ENCODE peak calls at places on chromosome 21, in four cellular contexts. K, Z, Q and O are unnamed samples.

GRCh38 chr21:29407571-29407970 is 108.8 kb downstream of the BACH1 start:
- DNase-seq in Q (no peak), Z (no peak), K (no peak), O (no peak)

GRCh38 chr21:27570306-27570868 is 603.5 kb upstream of the ADAMTS5 start:
- DNase-seq in K (no peak), Z (no peak), Q (no peak), O (no peak)

GRCh38 chr21:31117046-31117916 is 79.0 kb upstream of the KRTAP19-8 start:
- DNase-seq in Z (no peak), K (peak; percentile 9), Q (no peak), O (no peak)

GRCh38 chr21:43849532-43850299 is 15.3 kb upstream of the AGPAT3 start:
- DNase-seq in Q (no peak), Z (no peak), K (no peak), O (no peak)

GRCh38 chr21:20167059-20167458 is 831.1 kb upstream of the NCAM2 start:
- DNase-seq in Q (no peak), K (no peak), Z (no peak), O (no peak)

GRCh38 chr21:29237110-29238051 is 61.3 kb upstream of the BACH1 start:
- DNase-seq in K (no peak), Z (no peak), Q (no peak), O (no peak)

GRCh38 chr21:28247454-28248020 is 745.1 kb downstream of the LTN1 start:
- DNase-seq in Q (no peak), K (no peak), Z (no peak), O (no peak)

GRCh38 chr21:31429500-31429899 is 85.4 kb upstream of the TIAM1 start:
- DNase-seq in Z (no peak), K (no peak), Q (no peak), O (no peak)

GRCh38 chr21:28069446-28069845 is 923.2 kb downstream of the LTN1 start:
- DNase-seq in Z (no peak), K (no peak), Q (no peak), O (no peak)

GRCh38 chr21:32624726-32625125 is 12.5 kb upstream of the CFAP298 start:
- DNase-seq in K (no peak), Z (no peak), Q (no peak), O (no peak)

GRCh38 chr21:17738171-17738953 is 80.8 kb downstream of the C21orf91 start:
- DNase-seq in Z (no peak), K (no peak), Q (no peak), O (no peak)

GRCh38 chr21:34613679-34614442 is 1.1 kb downstream of the RCAN1 start:
- DNase-seq in Z (peak; percentile 36), K (no peak), Q (no peak), O (no peak)

GRCh38 chr21:28632718-28633408 is 359.8 kb downstream of the LTN1 start:
- DNase-seq in Q (no peak), K (no peak), Z (no peak), O (no peak)

GRCh38 chr21:34029724-34030528 is 43.5 kb upstream of the MRPS6 start:
- DNase-seq in K (peak; percentile 53), Z (peak; percentile 84), Q (peak; percentile 23), O (peak; percentile 62)

GRCh38 chr21:46617267-46618051 is 12.6 kb upstream of the S100B start:
- DNase-seq in K (no peak), Z (no peak), Q (no peak), O (no peak)

GRCh38 chr21:29092102-29092959 is 18.9 kb upstream of the CCT8 start:
- DNase-seq in Z (no peak), K (no peak), Q (no peak), O (no peak)

GRCh38 chr21:17340081-17340480 is 172.8 kb upstream of the CXADR start:
- DNase-seq in Q (no peak), Z (no peak), K (no peak), O (no peak)

GRCh38 chr21:17440955-17441354 is 71.9 kb upstream of the CXADR start:
- DNase-seq in Q (no peak), Z (no peak), K (no peak), O (no peak)

GRCh38 chr21:44024895-44025353 is 12.8 kb downstream of the TRAPPC10 start:
- DNase-seq in Z (no peak), K (no peak), Q (no peak), O (no peak)

GRCh38 chr21:15826147-15826780 is 96.5 kb downstream of the USP25 start:
- DNase-seq in Z (peak; percentile 13), Q (peak; percentile 72), K (peak; percentile 21), O (peak; percentile 13)

GRCh38 chr21:19759836-19760235 is 1238.4 kb upstream of the NCAM2 start:
- DNase-seq in Q (no peak), Z (no peak), K (no peak), O (no peak)

GRCh38 chr21:31370893-31371652 is 27.0 kb upstream of the TIAM1 start:
- DNase-seq in Q (no peak), Z (no peak), K (no peak), O (no peak)

GRCh38 chr21:16304700-16305099 is 574.9 kb downstream of the USP25 start:
- DNase-seq in Q (no peak), K (no peak), Z (no peak), O (no peak)

GRCh38 chr21:30033441-30033840 is 93.6 kb upstream of the GRIK1 start:
- DNase-seq in K (no peak), Q (no peak), Z (no peak), O (no peak)

GRCh38 chr21:34344584-34344983 is 19.2 kb upstream of the KCNE2 start:
- DNase-seq in Z (no peak), K (no peak), Q (no peak), O (no peak)

GRCh38 chr21:33412832-33413519 is 9.8 kb downstream of the IFNGR2 start:
- DNase-seq in Q (peak; percentile 98), K (no peak), Z (no peak), O (no peak)

DNA sequence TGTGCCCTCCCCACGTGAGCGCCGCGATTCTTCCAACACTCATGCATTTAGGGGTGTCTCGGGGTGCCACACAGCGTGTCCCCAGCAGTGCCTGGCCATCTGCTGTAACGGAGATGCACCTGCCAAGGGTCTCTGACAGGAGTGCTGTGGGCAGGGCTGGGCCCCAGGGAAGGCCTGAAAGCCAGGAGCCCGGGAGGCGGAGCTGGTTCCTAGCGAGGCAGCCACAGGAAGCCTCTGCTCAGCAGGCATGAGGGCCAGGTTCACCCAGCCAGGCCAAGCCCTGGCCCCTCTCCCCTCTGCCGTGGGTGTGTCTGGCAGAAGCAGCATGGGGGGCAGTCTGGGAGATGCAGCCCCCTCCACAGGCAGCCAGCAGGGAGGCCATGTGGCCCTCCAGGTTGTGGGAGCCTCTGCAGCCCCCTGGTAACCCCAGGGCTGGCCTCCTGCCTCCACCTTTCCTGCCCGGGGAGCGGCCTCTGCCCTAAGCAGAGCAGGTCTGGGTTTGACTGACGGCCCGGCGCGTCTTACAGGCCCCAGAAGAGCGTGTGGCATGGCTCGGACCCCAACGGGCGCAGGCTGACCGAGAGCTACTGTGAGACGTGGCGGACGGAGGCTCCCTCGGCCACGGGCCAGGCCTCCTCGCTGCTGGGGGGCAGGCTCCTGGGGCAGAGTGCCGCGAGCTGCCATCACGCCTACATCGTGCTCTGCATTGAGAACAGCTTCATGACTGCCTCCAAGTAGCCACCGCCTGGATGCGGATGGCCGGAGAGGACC is 30.4 kb downstream of the SLC19A1 start:
- DNase-seq in K (no peak), Q (no peak), Z (no peak), O (no peak)
- TF ChIP-seq HMGXB4 in K (no peak), Q (no peak), Z (no peak), O (no peak)

GRCh38 chr21:35849131-35849530 is 211.2 kb downstream of the SETD4 start:
- DNase-seq in Z (no peak), K (no peak), Q (no peak), O (no peak)
- TF ChIP-seq HMGXB4 in Z (no peak), K (no peak), Q (no peak), O (no peak)

GRCh38 chr21:42091899-42092508 is 20.9 kb downstream of the UMODL1 start:
- DNase-seq in Z (no peak), K (no peak), Q (no peak), O (peak; percentile 39)
- TF ChIP-seq HMGXB4 in Z (no peak), K (no peak), Q (no peak), O (no peak)

DNA sequence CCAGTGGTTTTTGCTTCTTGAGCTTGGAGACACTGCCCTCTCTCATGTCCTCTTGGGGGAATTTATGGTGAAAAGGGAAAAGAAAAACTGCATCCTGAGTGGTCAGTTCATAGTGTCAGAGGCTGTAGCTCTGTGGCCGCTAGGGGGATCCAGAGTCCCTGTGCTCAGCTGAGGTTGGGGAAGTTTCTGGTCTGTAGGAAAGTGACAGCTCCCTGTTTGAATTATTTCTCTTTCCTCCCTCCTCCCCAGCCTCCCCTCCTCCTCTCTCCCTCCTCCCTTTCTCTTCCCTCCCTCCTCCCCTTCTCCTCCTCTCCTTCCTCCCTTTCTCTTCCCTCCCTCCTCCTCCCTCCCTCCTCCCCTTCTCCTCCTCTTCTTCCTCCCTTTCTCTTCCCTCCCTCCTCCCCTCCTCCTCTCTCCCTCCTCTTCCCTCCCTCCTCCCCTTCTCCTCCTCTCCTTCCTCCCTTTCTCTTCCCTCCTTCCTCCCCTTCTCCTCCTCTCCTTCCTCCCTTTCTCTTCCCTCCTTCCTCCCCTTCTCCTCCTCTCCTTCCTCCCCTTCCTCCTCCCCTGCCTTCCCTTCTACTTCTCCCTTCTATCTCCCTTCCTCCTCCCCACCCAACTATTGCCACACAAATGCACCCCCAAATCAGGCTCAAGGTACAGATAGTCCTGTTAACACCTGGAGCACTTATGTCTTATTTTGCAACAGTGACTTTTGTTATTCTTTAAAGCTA is 203.9 kb downstream of the KCNJ6 start:
- DNase-seq in K (peak; percentile 27), Z (peak; percentile 67), Q (peak; percentile 41), O (peak; percentile 75)
- TF ChIP-seq HMGXB4 in K (no peak), Z (no peak), Q (no peak), O (no peak)

GRCh38 chr21:42736646-42737350 is 83.4 kb downstream of the PDE9A start:
- DNase-seq in K (no peak), Q (no peak), Z (no peak), O (no peak)
- TF ChIP-seq HMGXB4 in K (no peak), Q (no peak), Z (no peak), O (no peak)

GRCh38 chr21:25801217-25802015 is 66.6 kb downstream of the GABPA start:
- DNase-seq in Q (peak; percentile 86), K (peak; percentile 55), Z (peak; percentile 92), O (peak; percentile 95)
- TF ChIP-seq HMGXB4 in Q (peak; percentile 90), K (no peak), Z (peak; percentile 52), O (peak; percentile 25)

DNA sequence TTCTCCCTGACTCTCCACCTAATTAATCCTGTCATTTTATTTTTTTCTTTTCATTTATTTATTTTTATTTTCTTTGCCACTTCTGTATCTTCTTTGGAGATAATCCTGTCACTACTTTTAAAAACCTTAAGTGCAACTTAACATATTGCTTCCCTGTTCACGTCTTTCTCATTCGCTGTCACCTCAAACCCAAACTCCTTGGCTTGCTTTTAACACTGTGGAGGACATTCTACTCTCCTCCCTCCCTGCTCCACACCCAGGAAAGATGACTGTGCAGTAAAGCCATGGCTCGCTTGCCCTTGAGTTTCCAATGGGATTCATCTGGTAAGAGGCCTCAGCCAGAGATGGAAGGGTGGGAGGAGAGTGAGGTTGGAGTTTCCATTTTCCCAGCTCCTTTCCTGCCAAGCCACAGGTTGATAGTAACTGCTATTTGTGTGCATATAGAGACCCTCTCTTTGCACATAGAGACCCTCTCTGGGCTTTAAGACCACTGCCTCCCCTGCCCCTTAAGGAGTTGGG is 6.4 kb upstream of the BRWD1 start:
- DNase-seq in K (no peak), Z (peak; percentile 53), Q (no peak), O (no peak)
- TF ChIP-seq HMGXB4 in K (no peak), Z (no peak), Q (no peak), O (no peak)